ENCODE peak calls at places on chromosomes 6 and 20, in four cellular contexts. T is GM12878, S is HepG2, O is H1. B is an unnamed sample.

GRCh38 chr6:158960046-158960445 is 40.0 kb downstream of the RSPH3 start:
- DNase-seq in O (no peak), S (no peak), T (no peak), B (no peak)

GRCh38 chr20:9112541-9113515 is 43.9 kb downstream of the PLCB4 start:
- DNase-seq in O (no peak), S (no peak), T (no peak), B (no peak)

GRCh38 chr6:133817460-133818047 is 71.4 kb upstream of the TCF21 start:
- DNase-seq in S (peak), T (no peak), O (peak), B (peak)

GRCh38 chr6:41737591-41738130 is 2.3 kb upstream of the TFEB start:
- DNase-seq in S (no peak), O (no peak), T (no peak), B (no peak)

GRCh38 chr6:123323419-123324329 is 313.1 kb downstream of the TRDN start:
- DNase-seq in T (no peak), O (no peak), S (peak), B (no peak)

GRCh38 chr6:64249129-64249528 is 613.5 kb downstream of the PHF3 start:
- DNase-seq in T (no peak), O (no peak), S (peak), B (no peak)

GRCh38 chr6:150656156-150656555 is 56.5 kb downstream of the PLEKHG1 start:
- DNase-seq in O (no peak), S (no peak), T (no peak), B (no peak)

GRCh38 chr6:76609160-76609559 is 536.7 kb upstream of the IMPG1 start:
- DNase-seq in O (no peak), S (no peak), T (no peak), B (no peak)

GRCh38 chr6:39005774-39006173 is 42.8 kb upstream of the GLP1R start:
- DNase-seq in S (no peak), T (no peak), O (no peak), B (no peak)

GRCh38 chr6:129184808-129185366 is 301.9 kb downstream of the LAMA2 start:
- DNase-seq in T (no peak), S (no peak), O (no peak), B (no peak)

GRCh38 chr20:63004607-63005211 is 2.1 kb downstream of the BHLHE23 start:
- DNase-seq in S (no peak), O (no peak), T (no peak), B (no peak)

GRCh38 chr20:53279735-53280134 is 307.6 kb downstream of the TSHZ2 start:
- DNase-seq in T (no peak), S (no peak), O (no peak), B (no peak)

GRCh38 chr6:33787336-33787953 is 1.5 kb downstream of the LEMD2 start:
- DNase-seq in O (no peak), T (no peak), S (no peak), B (no peak)

GRCh38 chr20:25389381-25389857 is 1.2 kb downstream of the ABHD12 start:
- DNase-seq in O (no peak), T (no peak), S (no peak), B (peak)

GRCh38 chr6:161261797-161262196 is 12.1 kb downstream of the AGPAT4 start:
- DNase-seq in O (no peak), T (no peak), S (no peak), B (no peak)

GRCh38 chr6:129863664-129864063 is 2.5 kb upstream of the TMEM244 start:
- DNase-seq in S (no peak), O (no peak), T (no peak), B (no peak)

GRCh38 chr6:113833537-113833936 is 23.6 kb upstream of the MARCKS start:
- DNase-seq in O (no peak), T (no peak), S (no peak), B (no peak)
- TF ChIP-seq TCF12 in O (no peak), T (no peak), S (no peak), B (peak)

DNA sequence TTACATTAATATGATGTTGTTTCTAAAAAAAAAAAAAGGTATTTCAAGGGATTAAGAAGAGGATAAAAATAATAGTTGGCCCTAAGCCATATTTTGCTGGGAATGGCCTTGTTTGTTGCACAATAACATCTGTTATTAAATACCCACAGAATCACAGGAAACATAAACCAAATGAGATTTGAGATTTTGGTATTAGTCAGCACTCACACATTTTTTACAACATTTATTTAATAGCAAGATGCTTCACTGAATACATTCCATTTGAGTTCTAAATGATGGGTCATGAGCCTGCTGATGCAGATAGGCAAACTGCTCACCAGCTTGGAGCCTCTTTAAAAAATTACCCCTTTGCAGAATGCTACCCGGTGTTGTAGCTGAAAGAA is 92.9 kb upstream of the ENPP5 start:
- DNase-seq in S (no peak), T (no peak), O (no peak), B (no peak)
- TF ChIP-seq USF2 in S (no peak), T (no peak), O (no peak), B (no peak)

GRCh38 chr20:47326718-47327137 is 29.8 kb downstream of the ZMYND8 start:
- DNase-seq in S (no peak), O (no peak), T (no peak), B (no peak)
- TF ChIP-seq TCF12 in S (no peak), O (no peak), T (no peak), B (peak)

DNA sequence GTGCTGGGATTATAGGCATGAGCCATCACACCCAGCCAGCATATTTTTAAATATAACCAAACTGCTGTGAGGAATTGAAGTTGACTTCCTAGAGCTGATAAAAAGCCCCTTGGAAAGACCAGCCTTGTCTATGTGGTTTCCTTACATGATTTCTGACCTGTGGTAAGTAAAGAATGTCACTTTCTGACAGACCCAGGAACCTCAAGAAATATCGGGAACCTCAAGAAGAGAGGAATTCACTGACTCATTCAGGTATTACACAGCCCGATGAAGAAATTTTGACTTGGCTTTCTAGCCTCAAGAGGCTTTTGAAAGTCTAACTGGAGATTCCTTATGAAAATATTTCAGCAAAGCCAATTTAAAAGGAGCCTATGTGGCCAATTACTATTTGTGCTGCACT is 71.8 kb downstream of the FOXF2 start:
- DNase-seq in T (peak), O (no peak), S (no peak), B (no peak)
- TF ChIP-seq USF2 in T (no peak), O (no peak), S (no peak), B (no peak)

DNA sequence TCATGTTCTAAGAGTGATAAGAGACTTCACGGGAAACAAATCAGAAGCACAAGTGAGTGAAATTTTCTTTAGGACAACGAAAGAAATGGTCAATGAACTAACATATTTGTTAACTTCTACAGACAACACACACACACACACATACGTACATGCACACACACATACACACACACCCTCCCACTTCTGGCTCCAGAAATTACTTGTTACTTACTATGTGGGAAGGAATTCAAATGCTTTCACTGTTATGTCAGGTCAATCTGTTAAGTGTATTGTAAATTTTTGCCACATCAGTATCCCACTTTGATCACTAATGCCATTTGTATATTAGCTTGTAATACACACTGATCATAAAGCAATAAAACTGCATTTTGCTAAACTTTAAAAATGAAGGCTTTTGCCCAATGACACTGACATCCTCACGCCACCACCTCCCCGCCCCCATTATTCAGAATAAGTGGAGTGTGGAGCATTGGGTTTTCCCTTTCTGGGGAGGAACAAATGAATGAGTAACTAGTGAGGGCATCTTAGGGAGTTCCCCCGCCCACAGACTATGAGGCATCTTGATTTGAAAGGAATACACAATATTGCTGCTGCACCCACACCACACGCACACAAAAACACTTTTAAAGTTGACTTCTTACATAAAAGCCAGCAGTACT is 76.2 kb downstream of the ATXN1 start:
- DNase-seq in T (peak), O (no peak), S (no peak), B (no peak)
- TF ChIP-seq TCF12 in T (peak), O (no peak), S (no peak), B (no peak)

GRCh38 chr6:78701407-78701806 is 165.9 kb upstream of the IRAK1BP1 start:
- DNase-seq in S (no peak), O (no peak), T (no peak), B (no peak)

GRCh38 chr6:78700997-78701396 is 166.4 kb upstream of the IRAK1BP1 start:
- DNase-seq in O (no peak), T (no peak), S (no peak), B (no peak)
- TF ChIP-seq USF2 in O (no peak), T (no peak), S (no peak), B (no peak)

GRCh38 chr20:1505361-1505760 is 14.1 kb upstream of the SIRPB2 start:
- DNase-seq in O (no peak), S (no peak), T (no peak), B (no peak)

GRCh38 chr20:1508576-1508975 is 17.4 kb upstream of the SIRPB2 start:
- DNase-seq in O (no peak), S (no peak), T (no peak), B (no peak)

GRCh38 chr20:1507276-1507675 is 16.1 kb upstream of the SIRPB2 start:
- DNase-seq in O (no peak), T (no peak), S (no peak), B (no peak)

GRCh38 chr20:1505871-1506270 is 14.7 kb upstream of the SIRPB2 start:
- DNase-seq in T (no peak), O (no peak), S (no peak), B (no peak)

GRCh38 chr20:1509237-1509636 is 18.0 kb upstream of the SIRPB2 start:
- DNase-seq in T (no peak), O (no peak), S (peak), B (peak)
- TF ChIP-seq TCF12 in T (no peak), O (no peak), S (no peak), B (no peak)

GRCh38 chr6:52505726-52506501 is 70.9 kb downstream of the TRAM2 start:
- DNase-seq in O (no peak), T (no peak), S (no peak), B (peak)
- TF ChIP-seq USF2 in O (no peak), T (no peak), S (no peak), B (no peak)

GRCh38 chr20:41457173-41457857 is 90.7 kb upstream of the EMILIN3 start:
- DNase-seq in S (no peak), O (no peak), T (no peak), B (no peak)
- TF ChIP-seq TCF12 in S (no peak), O (no peak), T (no peak), B (no peak)

GRCh38 chr20:37728635-37728983 is 34.8 kb downstream of the CTNNBL1 start:
- DNase-seq in O (no peak), T (no peak), S (no peak), B (no peak)

GRCh38 chr20:37727957-37728634 is 34.3 kb downstream of the CTNNBL1 start:
- DNase-seq in O (no peak), S (no peak), T (no peak), B (no peak)

GRCh38 chr20:37729909-37730308 is 36.1 kb downstream of the CTNNBL1 start:
- DNase-seq in S (no peak), O (no peak), T (no peak), B (no peak)

GRCh38 chr20:37727247-37727956 is 33.6 kb downstream of the CTNNBL1 start:
- DNase-seq in S (peak), O (no peak), T (no peak), B (no peak)

GRCh38 chr20:37729452-37729851 is 35.6 kb downstream of the CTNNBL1 start:
- DNase-seq in T (no peak), O (no peak), S (no peak), B (no peak)
- TF ChIP-seq USF2 in T (no peak), O (no peak), S (no peak), B (no peak)

B was measured in SK-N-SH.